ENCODE peak calls at places on chromosomes 16 and 17, in eight cellular contexts. C is ELR; E is stimulated activated CD8-positive, alpha-beta memory T cell treated with anti-CD3 and anti-CD28 coated beads, Interleukin-7, amount 100 ng/mL, for 1 hour; K is stimulated activated CD4-positive, alpha-beta T cell treated with anti-CD3 and anti-CD28 coated beads, Interleukin-4, amount 100 ng/mL, for 1 hour; P is NCI-H1092 treated with DMSO at 0.1 percent for 48 hours; O is lung; J is ureter; Y is CD8-positive, alpha-beta memory T cell. L is an unnamed sample.

GRCh38 chr16:67861877-67862276 is 11.0 kb upstream of the EDC4 start:
- DNase-seq in P (no peak), J (no peak), K (no peak), C (no peak), O (no peak), Y (no peak), E (no peak), L (no peak)

GRCh38 chr17:75250009-75250471 is 11.4 kb downstream of the GGA3 start:
- DNase-seq in C (no peak), K (peak), Y (peak), J (no peak), E (peak), P (no peak), O (no peak), L (no peak)

GRCh38 chr17:28896884-28897768 is at the start of gene FLOT2:
- DNase-seq in C (peak), P (peak), E (peak), K (peak), Y (peak), O (peak), J (peak), L (peak)

GRCh38 chr17:64326420-64327054 is 63.5 kb upstream of the TEX2 start:
- DNase-seq in P (no peak), K (no peak), O (peak), E (no peak), J (peak), Y (no peak), C (peak), L (no peak)

GRCh38 chr16:65991149-65991701 is 375.3 kb upstream of the CDH5 start:
- DNase-seq in E (no peak), J (no peak), P (no peak), O (no peak), Y (no peak), K (no peak), C (no peak), L (no peak)

GRCh38 chr16:64090327-64090726 is 1031.5 kb downstream of the CDH11 start:
- DNase-seq in Y (no peak), K (no peak), C (no peak), E (no peak), O (no peak), J (no peak), P (no peak), L (no peak)

GRCh38 chr17:48690655-48691054 is 31.7 kb downstream of the PRAC1 start:
- DNase-seq in P (no peak), C (no peak), J (no peak), K (no peak), O (no peak), E (no peak), Y (no peak), L (no peak)

GRCh38 chr16:89945654-89946053 is 2.9 kb upstream of the DEF8 start:
- DNase-seq in O (peak), J (no peak), P (no peak), K (no peak), E (no peak), C (no peak), Y (no peak), L (no peak)

GRCh38 chr17:76504117-76504516 is 2.9 kb upstream of the RHBDF2 start:
- DNase-seq in P (no peak), E (no peak), C (peak), Y (no peak), J (no peak), K (no peak), O (no peak), L (no peak)

GRCh38 chr16:10993649-10994048 is 49.3 kb downstream of the CLEC16A start:
- DNase-seq in J (no peak), P (no peak), Y (no peak), E (no peak), K (no peak), O (no peak), C (no peak), L (no peak)

GRCh38 chr16:86357303-86357702 is 153.0 kb upstream of the FOXF1 start:
- DNase-seq in C (no peak), K (no peak), Y (no peak), P (no peak), E (no peak), J (no peak), O (no peak), L (no peak)

GRCh38 chr16:51651061-51651466 is 500.0 kb upstream of the SALL1 start:
- DNase-seq in K (no peak), C (no peak), J (no peak), P (peak), E (no peak), O (no peak), Y (no peak), L (no peak)